ENCODE peak calls at places on chromosomes 13 and 19, in four cellular contexts. W is glutamatergic neuron, V is GM13977, F is fibroblast of the conjunctiva. C is an unnamed sample.

GRCh38 chr19:4909172-4909896 is at the start of gene UHRF1:
- DNase-seq in F (no peak), V (peak), W (no peak), C (peak)

GRCh38 chr19:33557720-33558119 is 36.1 kb upstream of the PEPD start:
- DNase-seq in V (no peak), F (no peak), W (no peak), C (no peak)

GRCh38 chr19:6868341-6868740 is 19.0 kb upstream of the ADGRE1 start:
- DNase-seq in W (no peak), F (no peak), V (no peak), C (no peak)

GRCh38 chr13:94239135-94239534 is 240.3 kb downstream of the DCT start:
- DNase-seq in F (no peak), W (no peak), V (no peak), C (no peak)

GRCh38 chr13:23960566-23961156 is 63.4 kb upstream of the C1QTNF9B start:
- DNase-seq in F (peak), W (no peak), V (no peak), C (no peak)

GRCh38 chr13:105328212-105328611 is 1207.2 kb downstream of the EFNB2 start:
- DNase-seq in W (no peak), V (no peak), F (no peak), C (no peak)

GRCh38 chr13:62482351-62482750 is 1066.7 kb upstream of the PCDH20 start:
- DNase-seq in F (no peak), W (no peak), V (no peak), C (no peak)

GRCh38 chr19:46614114-46614701 is 10.7 kb downstream of the PTGIR start:
- DNase-seq in V (peak), W (peak), F (peak), C (peak)

GRCh38 chr19:54517483-54517882 is 14.9 kb downstream of the LAIR2 start:
- DNase-seq in W (no peak), V (peak), F (no peak), C (peak)

GRCh38 chr13:21344662-21345176 is 114.4 kb downstream of the ZDHHC20 start:
- DNase-seq in W (no peak), F (no peak), V (no peak), C (no peak)

GRCh38 chr13:76887070-76887563 is 912 bp upstream of the KCTD12 start:
- DNase-seq in W (peak), V (no peak), F (no peak), C (no peak)

GRCh38 chr13:20702945-20703784 is at the start of gene IL17D:
- DNase-seq in V (peak), F (no peak), W (peak), C (peak)

GRCh38 chr13:23323946-23324709 is 109.4 kb downstream of the SACS start:
- DNase-seq in F (no peak), W (peak), V (no peak), C (no peak)

GRCh38 chr13:113001251-113002140 is 32.5 kb downstream of the MCF2L start:
- DNase-seq in W (peak), V (no peak), F (no peak), C (no peak)

GRCh38 chr13:95880346-95880745 is 172.9 kb downstream of the UGGT2 start:
- DNase-seq in W (no peak), V (no peak), F (no peak), C (no peak)

GRCh38 chr13:105665284-105665683 is 870.2 kb downstream of the EFNB2 start:
- DNase-seq in V (no peak), F (no peak), W (no peak), C (no peak)

GRCh38 chr19:19711306-19711933 is 21.5 kb downstream of the ZNF14 start:
- DNase-seq in F (no peak), V (no peak), W (no peak), C (no peak)

GRCh38 chr13:53460776-53461175 is 432.2 kb downstream of the OLFM4 start:
- DNase-seq in W (peak), V (no peak), F (no peak), C (no peak)

GRCh38 chr19:4581381-4582111 is 22.1 kb upstream of the SEMA6B start:
- DNase-seq in V (peak), F (no peak), W (peak), C (peak)

GRCh38 chr19:45402469-45403070 is 2.3 kb downstream of the PPP1R13L start:
- DNase-seq in W (peak), F (no peak), V (peak), C (peak)

GRCh38 chr13:95335667-95336066 is 34.4 kb upstream of the ABCC4 start:
- DNase-seq in V (no peak), F (no peak), W (no peak), C (no peak)

GRCh38 chr13:50989476-50989875 is 79.9 kb downstream of the RNASEH2B start:
- DNase-seq in F (no peak), W (no peak), V (no peak), C (no peak)

GRCh38 chr19:30968210-30968609 is 381.0 kb downstream of the TSHZ3 start:
- DNase-seq in F (no peak), W (no peak), V (no peak), C (no peak)

GRCh38 chr13:78323848-78324247 is 279.5 kb downstream of the POU4F1 start:
- DNase-seq in V (no peak), W (no peak), F (no peak), C (no peak)

GRCh38 chr19:3604227-3604986 is 2.3 kb downstream of the TBXA2R start:
- DNase-seq in F (no peak), V (no peak), W (no peak), C (no peak)

GRCh38 chr19:18297308-18297707 is 15.9 kb upstream of the JUND start:
- DNase-seq in W (no peak), F (no peak), V (no peak), C (no peak)

GRCh38 chr19:49150106-49150943 is 4.9 kb downstream of the HRC start:
- DNase-seq in V (peak), W (peak), F (peak), C (peak)

GRCh38 chr13:77026255-77026782 is 640 bp downstream of the FBXL3 start:
- DNase-seq in F (peak), W (peak), V (peak), C (peak)

GRCh38 chr19:4914736-4915501 is 5.6 kb downstream of the UHRF1 start:
- DNase-seq in F (peak), W (no peak), V (peak), C (peak)